ENCODE peak calls at places on chromosomes 1 and 21, in four cellular contexts. One of them, this sample, is unnamed.

GRCh38 chr1:80495806-80496205 is 1304.9 kb upstream of the ADGRL2 start:
- DNase-seq in WTC11: no peak
- DNase-seq in K562: no peak
- DNase-seq in HepG2: no peak
- DNase-seq in this sample: no peak

GRCh38 chr1:246034630-246035029 is 472.4 kb downstream of the SMYD3 start:
- DNase-seq in HepG2: no peak
- DNase-seq in WTC11: no peak
- DNase-seq in K562: no peak
- DNase-seq in this sample: no peak

GRCh38 chr1:34312359-34312758 is 135.7 kb downstream of the C1orf94 start:
- DNase-seq in HepG2: no peak
- DNase-seq in WTC11: no peak
- DNase-seq in K562: no peak
- DNase-seq in this sample: no peak

GRCh38 chr1:94738371-94738770 is 81.8 kb upstream of the SLC44A3 start:
- DNase-seq in WTC11: no peak
- DNase-seq in K562: no peak
- DNase-seq in HepG2: no peak
- DNase-seq in this sample: no peak

GRCh38 chr1:6523566-6523965 is 30.7 kb downstream of the NOL9 start:
- DNase-seq in WTC11: peak; percentile 60
- DNase-seq in K562: peak; percentile 75
- DNase-seq in HepG2: peak; percentile 65
- DNase-seq in this sample: peak; percentile 77

GRCh38 chr1:183812686-183813569 is 8.0 kb downstream of the RGL1 start:
- DNase-seq in WTC11: peak; percentile 14
- DNase-seq in K562: no peak
- DNase-seq in HepG2: peak; percentile 82
- DNase-seq in this sample: no peak

GRCh38 chr1:158686430-158687009 is at the start of gene SPTA1:
- DNase-seq in HepG2: no peak
- DNase-seq in WTC11: no peak
- DNase-seq in K562: peak; percentile 92
- DNase-seq in this sample: no peak

GRCh38 chr21:36699026-36699545 is at the start of gene SIM2:
- DNase-seq in HepG2: no peak
- DNase-seq in WTC11: peak; percentile 58
- DNase-seq in K562: peak; percentile 20
- DNase-seq in this sample: peak; percentile 58

GRCh38 chr1:109806733-109807397 is 43.1 kb upstream of the EPS8L3 start:
- DNase-seq in WTC11: no peak
- DNase-seq in K562: no peak
- DNase-seq in HepG2: no peak
- DNase-seq in this sample: no peak

GRCh38 chr1:245735831-245736530 is 581.2 kb downstream of the KIF26B start:
- DNase-seq in WTC11: no peak
- DNase-seq in HepG2: no peak
- DNase-seq in K562: no peak
- DNase-seq in this sample: no peak

GRCh38 chr1:241591317-241591716 is 48.9 kb downstream of the CHML start:
- DNase-seq in K562: no peak
- DNase-seq in WTC11: no peak
- DNase-seq in HepG2: no peak
- DNase-seq in this sample: no peak

GRCh38 chr1:74485622-74486021 is 26.8 kb downstream of the LRRC53 start:
- DNase-seq in HepG2: no peak
- DNase-seq in WTC11: no peak
- DNase-seq in K562: no peak
- DNase-seq in this sample: no peak

GRCh38 chr1:10515627-10516026 is 40.9 kb downstream of the PEX14 start:
- DNase-seq in HepG2: no peak
- DNase-seq in K562: no peak
- DNase-seq in WTC11: no peak
- DNase-seq in this sample: no peak

GRCh38 chr1:150456161-150456647 is 31.0 kb upstream of the TARS2 start:
- DNase-seq in K562: no peak
- DNase-seq in HepG2: no peak
- DNase-seq in WTC11: no peak
- DNase-seq in this sample: no peak

GRCh38 chr1:187237542-187237941 is 408.8 kb downstream of the PLA2G4A start:
- DNase-seq in K562: no peak
- DNase-seq in HepG2: no peak
- DNase-seq in WTC11: no peak
- DNase-seq in this sample: no peak

GRCh38 chr21:37811711-37812110 is 104.5 kb downstream of the KCNJ6 start:
- DNase-seq in WTC11: no peak
- DNase-seq in K562: no peak
- DNase-seq in HepG2: no peak
- DNase-seq in this sample: no peak

GRCh38 chr1:175554586-175554985 is 188.8 kb downstream of the TNR start:
- DNase-seq in K562: no peak
- DNase-seq in HepG2: no peak
- DNase-seq in WTC11: no peak
- DNase-seq in this sample: no peak

GRCh38 chr1:185719021-185719420 is 15.2 kb upstream of the HMCN1 start:
- DNase-seq in WTC11: peak; percentile 36
- DNase-seq in K562: no peak
- DNase-seq in HepG2: no peak
- DNase-seq in this sample: no peak

GRCh38 chr1:51157411-51157810 is 55.4 kb downstream of the C1orf185 start:
- DNase-seq in HepG2: no peak
- DNase-seq in K562: no peak
- DNase-seq in WTC11: no peak
- DNase-seq in this sample: no peak

GRCh38 chr1:8370928-8371327 is 53.0 kb downstream of the SLC45A1 start:
- DNase-seq in WTC11: no peak
- DNase-seq in HepG2: no peak
- DNase-seq in K562: no peak
- DNase-seq in this sample: no peak

GRCh38 chr1:168217664-168218063 is 8.1 kb upstream of the SFT2D2 start:
- DNase-seq in HepG2: no peak
- DNase-seq in WTC11: no peak
- DNase-seq in K562: no peak
- DNase-seq in this sample: no peak

GRCh38 chr21:31293986-31294385 is 50.1 kb downstream of the TIAM1 start:
- DNase-seq in WTC11: no peak
- DNase-seq in K562: no peak
- DNase-seq in HepG2: no peak
- DNase-seq in this sample: no peak

GRCh38 chr1:230327892-230328284 is 98.2 kb downstream of the PGBD5 start:
- DNase-seq in WTC11: no peak
- DNase-seq in HepG2: no peak
- DNase-seq in K562: peak; percentile 49
- DNase-seq in this sample: no peak

GRCh38 chr1:67889940-67890567 is 56.8 kb upstream of the GNG12 start:
- DNase-seq in WTC11: no peak
- DNase-seq in K562: peak; percentile 64
- DNase-seq in HepG2: no peak
- DNase-seq in this sample: no peak

GRCh38 chr1:87335175-87335992 is 6.7 kb downstream of the LMO4 start:
- DNase-seq in WTC11: peak; percentile 60
- DNase-seq in HepG2: peak; percentile 9
- DNase-seq in K562: peak; percentile 77
- DNase-seq in this sample: peak; percentile 84

GRCh38 chr21:46604975-46605758 is at the start of gene S100B:
- DNase-seq in HepG2: no peak
- DNase-seq in WTC11: no peak
- DNase-seq in K562: no peak
- DNase-seq in this sample: peak; percentile 86

GRCh38 chr1:150148834-150149489 is 754 bp upstream of the PLEKHO1 start:
- DNase-seq in WTC11: no peak
- DNase-seq in K562: no peak
- DNase-seq in HepG2: no peak
- DNase-seq in this sample: peak; percentile 54

GRCh38 chr1:73401666-73402065 is 796.3 kb downstream of the LRRIQ3 start:
- DNase-seq in K562: no peak
- DNase-seq in HepG2: no peak
- DNase-seq in WTC11: no peak
- DNase-seq in this sample: no peak

GRCh38 chr1:153217212-153217611 is at the start of gene PRR9:
- DNase-seq in WTC11: no peak
- DNase-seq in HepG2: no peak
- DNase-seq in K562: peak; percentile 4
- DNase-seq in this sample: no peak

GRCh38 chr1:32063261-32063681 is 9.5 kb upstream of the TMEM39B start:
- DNase-seq in K562: peak; percentile 63
- DNase-seq in HepG2: peak; percentile 37
- DNase-seq in WTC11: no peak
- DNase-seq in this sample: peak; percentile 55

GRCh38 chr1:208120426-208120790 is 123.8 kb downstream of the PLXNA2 start:
- DNase-seq in K562: no peak
- DNase-seq in WTC11: no peak
- DNase-seq in HepG2: no peak
- DNase-seq in this sample: no peak

GRCh38 chr1:159015440-159015909 is 5.8 kb downstream of the IFI16 start:
- DNase-seq in HepG2: no peak
- DNase-seq in K562: peak; percentile 72
- DNase-seq in WTC11: no peak
- DNase-seq in this sample: no peak

GRCh38 chr21:35005825-35006224 is 43.3 kb downstream of the RUNX1 start:
- DNase-seq in HepG2: no peak
- DNase-seq in K562: no peak
- DNase-seq in WTC11: no peak
- DNase-seq in this sample: no peak

GRCh38 chr1:66405046-66405445 is 128.9 kb upstream of the SGIP1 start:
- DNase-seq in WTC11: no peak
- DNase-seq in K562: no peak
- DNase-seq in HepG2: no peak
- DNase-seq in this sample: no peak

GRCh38 chr1:221309711-221310110 is 430.5 kb downstream of the HLX start:
- DNase-seq in HepG2: no peak
- DNase-seq in WTC11: no peak
- DNase-seq in K562: no peak
- DNase-seq in this sample: no peak

GRCh38 chr1:221308534-221309511 is 429.6 kb downstream of the HLX start:
- DNase-seq in K562: no peak
- DNase-seq in WTC11: no peak
- DNase-seq in HepG2: no peak
- DNase-seq in this sample: no peak

GRCh38 chr1:221306239-221306638 is 427.0 kb downstream of the HLX start:
- DNase-seq in K562: no peak
- DNase-seq in WTC11: no peak
- DNase-seq in HepG2: no peak
- DNase-seq in this sample: no peak

GRCh38 chr1:221315330-221315729 is 426.6 kb downstream of the DUSP10 start:
- DNase-seq in K562: no peak
- DNase-seq in HepG2: no peak
- DNase-seq in WTC11: no peak
- DNase-seq in this sample: no peak

DNA sequence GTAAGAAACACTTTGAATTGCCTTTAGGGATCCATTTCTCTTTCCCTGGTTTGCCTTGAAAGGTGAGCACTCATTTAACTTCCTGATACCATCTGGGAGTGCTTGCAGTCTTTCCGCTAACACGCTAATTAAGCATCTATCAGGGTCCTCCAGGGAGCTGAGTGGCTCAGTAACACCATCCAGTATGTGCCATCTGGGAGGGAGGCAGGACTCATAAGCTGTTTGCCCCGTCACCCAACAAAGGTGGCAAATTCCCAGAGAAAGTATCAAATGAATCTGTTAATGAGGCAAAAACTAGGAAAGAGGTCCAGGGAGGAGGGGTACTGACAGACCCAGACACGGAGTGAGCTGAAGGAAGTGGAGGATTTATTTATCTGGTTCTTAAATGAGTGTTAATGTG is 430.9 kb downstream of the HLX start:
- DNase-seq in HepG2: no peak
- DNase-seq in WTC11: no peak
- DNase-seq in K562: no peak
- DNase-seq in this sample: no peak
- TF ChIP-seq FOXJ3 in HepG2: no peak
- TF ChIP-seq FOXJ3 in WTC11: no peak
- TF ChIP-seq FOXJ3 in K562: no peak
- TF ChIP-seq FOXJ3 in this sample: no peak

GRCh38 chr1:89005286-89006151 is 13.1 kb upstream of the KYAT3 start:
- DNase-seq in HepG2: no peak
- DNase-seq in WTC11: no peak
- DNase-seq in K562: no peak
- DNase-seq in this sample: no peak
- TF ChIP-seq FOXJ3 in HepG2: no peak
- TF ChIP-seq FOXJ3 in WTC11: no peak
- TF ChIP-seq FOXJ3 in K562: no peak
- TF ChIP-seq FOXJ3 in this sample: no peak

DNA sequence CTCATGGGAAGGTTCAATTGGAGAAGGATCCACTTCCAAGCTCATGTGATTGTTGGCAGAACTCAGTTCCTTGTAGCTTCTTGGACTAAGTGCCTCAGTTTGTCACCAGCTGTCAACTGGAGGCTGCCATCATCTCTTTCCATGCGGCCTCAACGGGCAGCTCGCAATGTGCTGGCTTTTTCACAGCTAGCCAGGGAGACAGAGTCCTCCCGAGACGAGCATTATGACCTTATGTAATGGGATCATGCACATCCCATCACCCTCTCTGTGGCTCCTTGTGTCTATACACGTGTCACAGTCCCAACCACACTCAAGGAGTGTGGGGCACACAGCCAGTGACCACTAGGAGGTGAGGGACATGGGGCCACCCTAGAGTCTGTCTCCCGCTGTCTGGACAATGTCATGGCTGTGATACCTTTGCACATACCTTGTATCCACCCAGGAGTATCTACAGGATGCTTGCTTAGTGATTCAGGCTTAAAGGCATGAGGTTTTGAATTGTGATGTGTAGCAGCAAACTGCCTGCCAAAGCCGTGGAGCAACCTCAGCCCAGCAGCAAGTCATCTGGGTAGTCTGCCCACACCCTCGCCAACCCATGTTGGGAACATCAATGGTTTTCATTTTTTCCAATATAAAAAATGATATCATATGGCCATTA is 3.9 kb upstream of the KRTAP10-6 start:
- DNase-seq in WTC11: no peak
- DNase-seq in HepG2: no peak
- DNase-seq in K562: no peak
- DNase-seq in this sample: no peak
- TF ChIP-seq FOXJ3 in WTC11: no peak
- TF ChIP-seq FOXJ3 in HepG2: no peak
- TF ChIP-seq FOXJ3 in K562: no peak
- TF ChIP-seq FOXJ3 in this sample: no peak

DNA sequence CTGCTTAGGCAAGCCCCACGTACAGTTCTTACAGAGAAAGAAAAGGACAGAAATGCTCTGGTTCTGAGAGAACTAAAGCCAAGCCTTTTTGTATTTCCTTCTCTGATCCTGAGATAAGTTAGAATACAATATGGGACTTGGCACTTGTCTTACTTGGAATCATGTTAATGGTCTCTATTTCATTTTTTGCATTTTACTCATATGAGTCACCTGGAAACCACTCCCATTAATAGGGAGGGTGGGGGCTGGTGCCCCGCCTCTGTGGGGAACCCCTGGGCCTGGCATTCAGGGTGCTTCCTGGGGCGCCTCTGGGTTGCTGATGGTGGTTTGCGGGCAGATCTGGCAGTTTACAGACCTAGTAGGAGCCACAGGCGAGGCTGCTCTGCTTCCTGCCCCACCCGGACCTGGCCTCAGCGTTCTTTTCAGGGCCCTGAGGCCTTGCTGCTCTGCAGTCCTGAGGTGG is 26.7 kb downstream of the TSPAN2 start:
- DNase-seq in K562: no peak
- DNase-seq in WTC11: no peak
- DNase-seq in HepG2: no peak
- DNase-seq in this sample: no peak
- TF ChIP-seq FOXJ3 in K562: no peak
- TF ChIP-seq FOXJ3 in WTC11: no peak
- TF ChIP-seq FOXJ3 in HepG2: no peak
- TF ChIP-seq FOXJ3 in this sample: no peak

This sample was measured in SK-N-SH.